ENCODE peak calls at places on chromosomes 11 and 22, in nine cellular contexts. Q is colonic mucosa, T is esophagus squamous epithelium, G is mesendoderm, A is endodermal cell, S is brain microvascular endothelial cell, J is BJ, U is breast epithelium, B is IMR-90. C is an unnamed sample. For H3K27me3, the result is how much of the 10 kb centered on the place peaks cover.

GRCh38 chr11:103648670-103649400 is 387.6 kb upstream of the DDI1 start:
- DNase-seq in U (no peak), B (peak), G (no peak), Q (no peak), S (peak), A (no peak), J (no peak), T (no peak), C (no peak)

GRCh38 chr11:65496304-65497140 is 2.3 kb upstream of the MALAT1 start:
- DNase-seq in T (no peak), Q (no peak), U (no peak), J (no peak), A (no peak), G (no peak), S (peak), B (peak), C (no peak)

GRCh38 chr11:128210148-128210940 is 377.0 kb downstream of the ETS1 start:
- DNase-seq in U (no peak), B (peak), A (peak), J (peak), S (peak), G (peak), Q (peak), T (no peak), C (peak)

GRCh38 chr11:26790738-26791137 is 68.9 kb upstream of the SLC5A12 start:
- DNase-seq in Q (no peak), G (no peak), A (no peak), B (no peak), S (no peak), J (no peak), U (no peak), T (no peak), C (no peak)

GRCh38 chr11:69437876-69438205 is 43.6 kb upstream of the LINC01488 start:
- DNase-seq in A (no peak), S (no peak), Q (no peak), G (no peak), U (no peak), B (no peak), T (no peak), J (no peak), C (peak)

GRCh38 chr11:68998390-68998911 is 14.6 kb downstream of the MRGPRF start:
- DNase-seq in A (no peak), J (no peak), Q (peak), B (peak), T (no peak), U (peak), S (no peak), G (no peak), C (peak)

GRCh38 chr11:85627332-85627997 is at the start of gene DLG2:
- DNase-seq in Q (peak), A (no peak), B (peak), J (no peak), T (no peak), U (no peak), S (peak), G (peak), C (no peak)

GRCh38 chr11:47943721-47944554 is 36.4 kb upstream of the PTPRJ start:
- DNase-seq in Q (no peak), A (peak), J (no peak), G (peak), S (no peak), U (no peak), T (no peak), B (no peak), C (peak)

GRCh38 chr11:69483170-69483569 is 1.7 kb downstream of the LINC01488 start:
- DNase-seq in T (no peak), G (no peak), B (no peak), A (no peak), S (no peak), J (no peak), Q (no peak), U (no peak), C (no peak)

GRCh38 chr11:124832571-124832970 is 32.4 kb upstream of the MSANTD2 start:
- DNase-seq in T (no peak), U (no peak), A (no peak), G (no peak), J (no peak), B (no peak), S (no peak), Q (no peak), C (no peak)

GRCh38 chr22:23401111-23401909 is 178.8 kb downstream of the IGLL1 start:
- DNase-seq in T (no peak), Q (no peak), U (peak), G (peak), J (peak), B (peak), A (no peak), S (peak), C (peak)

GRCh38 chr11:47918370-47918690 is 62.0 kb upstream of the PTPRJ start:
- DNase-seq in J (no peak), U (no peak), A (no peak), B (no peak), Q (no peak), G (no peak), T (no peak), S (no peak), C (no peak)

GRCh38 chr22:48490513-48491411 is 1336.9 kb downstream of the BRD1 start:
- DNase-seq in S (no peak), J (no peak), B (no peak), U (peak), Q (no peak), A (peak), G (no peak), T (no peak), C (peak)

GRCh38 chr11:63682045-63682915 is 980 bp downstream of the RTN3 start:
- DNase-seq in U (no peak), S (no peak), G (peak), Q (peak), J (no peak), B (no peak), A (peak), T (no peak), C (peak)

GRCh38 chr22:17920145-17920605 is 104.2 kb downstream of the MICAL3 start:
- DNase-seq in Q (peak), A (peak), S (peak), G (peak), J (no peak), U (no peak), T (no peak), B (peak), C (peak)

GRCh38 chr11:10514713-10515112 is 26.3 kb downstream of the RNF141 start:
- DNase-seq in J (no peak), G (no peak), A (no peak), B (peak), S (peak), Q (no peak), T (no peak), U (no peak), C (no peak)

GRCh38 chr11:46711288-46711687 is 7.7 kb upstream of the F2 start:
- DNase-seq in G (no peak), U (no peak), Q (no peak), S (peak), T (no peak), J (no peak), B (peak), A (no peak), C (no peak)

GRCh38 chr11:125926682-125927081 is 19.2 kb upstream of the VSIG10L2 start:
- DNase-seq in S (no peak), U (no peak), J (no peak), T (no peak), A (no peak), G (no peak), B (no peak), Q (no peak), C (no peak)

GRCh38 chr11:12768731-12769673 is 94.8 kb downstream of the TEAD1 start:
- DNase-seq in J (no peak), T (no peak), G (no peak), B (no peak), A (no peak), Q (no peak), S (no peak), U (no peak), C (no peak)

GRCh38 chr11:9693801-9694553 is 30.1 kb downstream of the SWAP70 start:
- DNase-seq in G (peak), B (no peak), A (no peak), S (no peak), Q (no peak), J (no peak), U (no peak), T (no peak), C (no peak)

GRCh38 chr22:42307806-42308563 is 37.5 kb upstream of the TCF20 start:
- DNase-seq in A (no peak), S (no peak), T (no peak), B (no peak), J (no peak), G (no peak), U (no peak), Q (no peak), C (no peak)

GRCh38 chr22:25970348-25970995 is 198.8 kb upstream of the SEZ6L start:
- DNase-seq in T (no peak), G (peak), B (no peak), J (no peak), A (peak), Q (no peak), S (no peak), U (no peak), C (no peak)

GRCh38 chr11:128936546-128937275 is 6.0 kb downstream of the TP53AIP1 start:
- DNase-seq in G (peak), T (no peak), B (no peak), U (no peak), J (no peak), S (no peak), Q (no peak), A (peak), C (peak)

GRCh38 chr11:10941429-10941828 is 83.6 kb upstream of the ZBED5 start:
- DNase-seq in J (no peak), S (no peak), G (no peak), Q (no peak), T (no peak), A (no peak), U (no peak), B (no peak), C (no peak)

GRCh38 chr11:66291303-66291705 is 390 bp upstream of the TMEM151A start:
- DNase-seq in U (no peak), S (no peak), T (no peak), B (no peak), A (peak), J (no peak), G (no peak), Q (no peak), C (no peak)

GRCh38 chr22:40709752-40710413 is 30.6 kb downstream of the MCHR1 start:
- DNase-seq in Q (no peak), U (no peak), T (no peak), G (peak), A (peak), J (no peak), B (peak), S (no peak), C (no peak)

GRCh38 chr22:25120093-25120561 is 79.5 kb upstream of the CRYBB3 start:
- DNase-seq in B (no peak), J (no peak), A (peak), G (peak), S (no peak), T (no peak), Q (peak), U (peak), C (peak)

DNA sequence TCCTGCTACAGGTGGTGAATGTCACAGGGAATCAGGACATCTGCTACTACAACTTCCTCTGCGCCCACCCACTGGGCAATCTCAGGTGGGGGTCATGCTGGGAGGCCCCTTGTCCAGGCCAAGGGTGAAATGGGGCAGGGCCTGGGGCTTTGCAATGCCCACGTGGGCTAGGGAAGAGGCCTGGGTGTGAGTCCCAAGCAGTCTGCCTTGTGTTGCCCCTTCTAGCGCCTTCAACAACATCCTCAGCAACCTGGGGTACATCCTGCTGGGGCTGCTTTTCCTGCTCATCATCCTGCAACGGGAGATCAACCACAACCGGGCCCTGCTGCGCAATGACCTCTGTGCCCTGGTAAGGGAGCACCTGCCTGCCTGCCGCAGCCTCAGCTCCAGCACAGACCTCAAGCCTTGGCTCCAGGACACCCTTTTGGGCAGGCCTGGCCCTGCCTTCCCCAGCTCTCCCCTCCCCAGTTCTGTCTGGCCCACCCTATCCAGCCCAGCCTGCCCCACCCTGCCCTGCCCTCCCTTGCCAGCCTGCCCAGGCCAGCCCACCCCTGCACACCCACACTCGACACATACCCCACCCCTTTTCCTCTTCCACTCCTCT is 9.1 kb upstream of the TAGLN start:
- DNase-seq in A (peak), G (no peak), Q (no peak), B (no peak), S (no peak), U (peak), T (no peak), J (no peak), C (peak)
- H3K4me3 ChIP-seq in A (no peak), G (no peak), Q (no peak), B (no peak), S (no peak), U (no peak), T (no peak), J (no peak), C (no peak)

GRCh38 chr11:134418119-134418840 is 6.2 kb upstream of the B3GAT1 start:
- DNase-seq in G (no peak), U (no peak), T (no peak), B (peak), Q (no peak), A (no peak), J (no peak), S (peak), C (peak)
- H3K27me3 ChIP-seq in G (under half), U (under half), T (under half), B (under half), Q (under half), A (under half), J (under half), S (under half), C (under half)

DNA sequence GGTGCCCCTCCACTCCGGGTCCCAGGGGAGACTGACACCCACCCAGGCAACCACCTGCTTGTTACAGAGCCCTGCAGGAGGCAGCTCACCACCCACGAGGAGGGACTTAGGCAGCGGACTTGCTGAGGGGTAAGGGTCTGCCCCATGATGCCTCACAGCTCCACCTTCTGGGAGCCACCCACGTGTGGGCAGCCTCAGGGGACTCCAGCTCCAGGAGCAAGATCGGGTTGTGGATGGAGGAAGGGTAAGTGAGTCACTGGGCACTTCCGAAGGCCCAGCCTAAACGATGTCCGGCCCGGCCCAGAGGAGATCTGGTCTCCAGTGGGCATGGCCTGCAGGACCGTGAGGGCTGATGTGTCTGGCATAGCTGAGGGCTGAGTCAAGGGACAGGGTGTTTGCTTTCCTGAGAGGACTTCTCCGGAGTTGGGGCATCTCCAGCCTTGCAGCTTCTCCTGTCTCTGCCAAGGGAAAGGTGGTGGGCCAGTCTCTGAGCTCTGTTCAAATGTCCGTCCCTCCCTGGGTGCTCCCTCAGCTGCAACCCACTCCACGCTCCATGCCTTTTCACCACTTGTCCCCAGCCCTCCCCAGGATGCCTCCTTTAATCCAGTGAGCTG is 32.3 kb upstream of the P2RY2 start:
- DNase-seq in B (peak), Q (no peak), A (no peak), G (no peak), T (no peak), S (peak), U (peak), J (peak), C (no peak)
- H3K4me3 ChIP-seq in B (no peak), Q (no peak), A (no peak), G (no peak), T (no peak), S (no peak), U (no peak), J (no peak), C (no peak)

DNA sequence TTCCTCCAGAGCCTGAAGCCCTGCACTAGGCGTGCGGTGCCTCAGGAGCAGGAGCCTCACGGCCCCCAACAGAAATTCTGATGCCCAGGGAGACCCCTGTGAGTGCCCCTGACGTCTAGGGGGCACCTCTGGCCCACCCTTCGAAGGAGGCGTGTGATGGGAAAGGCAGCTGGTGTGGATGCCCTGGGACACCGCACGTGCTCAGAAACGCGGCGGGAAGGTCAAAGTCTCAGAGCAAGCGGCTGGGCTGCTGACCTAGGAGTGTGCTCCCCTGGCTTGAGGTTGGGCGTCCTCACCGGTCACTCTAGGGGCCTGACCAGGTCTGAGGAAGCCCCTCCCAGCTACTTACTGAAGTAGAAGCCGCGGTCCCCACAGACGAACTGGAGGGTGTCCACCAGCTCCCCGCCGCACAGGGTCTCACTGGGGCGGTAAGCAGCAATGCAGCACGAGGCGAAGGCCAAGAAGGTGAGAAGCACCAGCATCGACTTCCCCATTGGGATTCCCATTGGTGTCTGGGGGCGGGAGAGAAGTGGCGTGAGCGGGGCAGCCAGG is 4.1 kb downstream of the IGF2 start:
- DNase-seq in G (no peak), T (no peak), S (no peak), B (no peak), U (no peak), Q (no peak), J (no peak), A (no peak), C (no peak)
- H3K27me3 ChIP-seq in G (under half), T (under half), S (under half), B (under half), U (under half), Q (under half), J (under half), A (half or more), C (under half)

DNA sequence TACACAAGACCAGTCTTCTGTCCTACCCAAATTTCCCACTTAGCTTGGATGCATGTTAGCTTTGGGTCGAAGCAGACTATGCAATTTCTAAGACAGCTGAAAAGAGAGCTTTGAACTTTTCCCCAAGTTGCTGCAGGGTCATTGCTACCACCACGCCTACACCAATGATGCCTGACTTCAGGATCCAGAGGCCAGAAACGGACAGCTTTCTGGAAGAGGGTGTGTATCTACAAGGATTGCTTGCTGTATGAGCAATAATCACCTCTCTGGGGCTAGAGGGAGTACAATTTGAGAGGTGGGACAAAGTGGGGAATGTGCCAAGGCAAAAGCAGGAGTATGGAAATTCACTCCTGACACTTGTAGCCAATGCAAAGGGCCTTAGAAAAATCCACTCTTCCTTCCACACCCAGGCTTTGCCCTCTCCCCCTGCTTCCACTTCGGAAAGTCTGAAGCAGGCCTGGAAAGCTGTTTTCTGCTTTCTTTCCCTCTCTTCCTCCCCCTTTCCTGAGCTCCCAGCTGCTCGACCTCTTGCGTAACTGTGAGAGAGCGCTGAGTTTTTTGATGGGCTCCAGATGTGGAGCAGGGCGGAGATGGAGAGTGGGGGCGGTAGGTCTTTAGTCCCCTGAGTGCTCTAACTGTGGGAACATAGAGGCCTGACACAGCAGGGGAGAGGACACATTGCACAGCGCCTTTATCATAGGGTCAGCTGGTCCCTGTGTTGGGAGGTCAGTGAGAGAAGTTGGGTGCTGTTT is 2.1 kb upstream of the PHLDB1 start:
- DNase-seq in Q (peak), A (peak), T (no peak), G (peak), U (no peak), S (peak), B (peak), J (peak), C (peak)
- H3K4me3 ChIP-seq in Q (no peak), A (no peak), T (no peak), G (no peak), U (no peak), S (no peak), B (no peak), J (no peak), C (no peak)

DNA sequence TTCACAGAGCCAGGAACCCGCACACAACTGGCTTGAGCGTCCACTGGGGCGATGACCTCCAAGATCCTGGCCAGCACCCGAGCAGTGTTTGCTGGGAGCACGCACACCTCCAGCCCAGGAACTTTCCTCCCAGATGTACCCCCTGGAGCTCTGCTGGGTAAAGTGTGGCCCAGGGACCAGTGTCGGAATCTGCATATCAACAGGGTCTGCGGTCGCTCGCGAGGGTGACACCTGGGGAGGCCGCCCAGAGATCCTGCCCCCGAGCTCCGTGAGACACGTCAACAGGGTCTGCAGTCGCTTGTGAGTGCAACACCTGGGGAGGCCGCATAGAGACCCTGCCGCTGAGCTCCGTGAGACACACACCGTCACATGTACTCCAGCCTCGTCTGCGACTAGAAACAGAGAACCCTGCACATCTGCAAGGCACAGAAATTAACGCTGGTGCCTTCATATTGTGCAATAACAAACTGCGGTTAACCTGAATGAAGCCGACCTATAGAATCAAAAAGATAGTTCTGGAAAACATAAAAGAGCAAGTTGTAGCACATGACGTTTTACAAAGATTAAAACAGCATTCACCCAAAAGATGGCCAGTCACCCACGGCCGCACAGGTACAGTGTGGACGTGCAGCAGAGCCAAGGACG is 172.4 kb downstream of the BRD1 start:
- DNase-seq in B (no peak), S (no peak), Q (no peak), U (no peak), G (no peak), T (no peak), J (no peak), A (no peak), C (no peak)
- H3K27me3 ChIP-seq in B (under half), S (under half), Q (under half), U (under half), G (under half), T (under half), J (under half), A (under half), C (under half)

GRCh38 chr22:31754813-31755212 is 994 bp downstream of the DEPDC5 start:
- DNase-seq in G (peak), S (no peak), U (no peak), T (no peak), Q (no peak), J (no peak), B (no peak), A (no peak), C (no peak)
- H3K4me3 ChIP-seq in G (no peak), S (peak), U (no peak), T (peak), Q (peak), J (no peak), B (peak), A (peak), C (no peak)

C was measured in H7.